ENCODE peak calls at places on chromosomes 13 and 19, in six cellular contexts. One of them, this sample, is unnamed.

GRCh38 chr13:22848539-22849052 is 332.2 kb upstream of the SGCG start:
- DNase-seq in pancreas: peak
- DNase-seq in uterus: no peak
- DNase-seq in T1000: no peak
- DNase-seq in naive B cell: no peak
- DNase-seq in CD8-positive, alpha-beta memory T cell: no peak
- DNase-seq in this sample: no peak

GRCh38 chr19:56258272-56258671 is 14.3 kb upstream of the EDDM13 start:
- DNase-seq in naive B cell: no peak
- DNase-seq in pancreas: no peak
- DNase-seq in T1000: no peak
- DNase-seq in CD8-positive, alpha-beta memory T cell: no peak
- DNase-seq in uterus: no peak
- DNase-seq in this sample: no peak

GRCh38 chr19:45528149-45528743 is 21.0 kb downstream of the VASP start:
- DNase-seq in uterus: no peak
- DNase-seq in CD8-positive, alpha-beta memory T cell: no peak
- DNase-seq in T1000: no peak
- DNase-seq in naive B cell: no peak
- DNase-seq in pancreas: peak
- DNase-seq in this sample: no peak

GRCh38 chr13:41327994-41328778 is 17.1 kb downstream of the NAA16 start:
- DNase-seq in pancreas: no peak
- DNase-seq in T1000: no peak
- DNase-seq in uterus: no peak
- DNase-seq in CD8-positive, alpha-beta memory T cell: no peak
- DNase-seq in naive B cell: no peak
- DNase-seq in this sample: no peak

GRCh38 chr19:6088677-6089063 is 21.6 kb downstream of the RFX2 start:
- DNase-seq in T1000: no peak
- DNase-seq in CD8-positive, alpha-beta memory T cell: no peak
- DNase-seq in pancreas: no peak
- DNase-seq in naive B cell: no peak
- DNase-seq in uterus: no peak
- DNase-seq in this sample: no peak

GRCh38 chr19:13804830-13805683 is 9.8 kb downstream of the ZSWIM4 start:
- DNase-seq in CD8-positive, alpha-beta memory T cell: no peak
- DNase-seq in T1000: no peak
- DNase-seq in pancreas: no peak
- DNase-seq in uterus: no peak
- DNase-seq in naive B cell: no peak
- DNase-seq in this sample: no peak

GRCh38 chr13:38346764-38347163 is 2.9 kb upstream of the UFM1 start:
- DNase-seq in uterus: no peak
- DNase-seq in T1000: no peak
- DNase-seq in pancreas: no peak
- DNase-seq in CD8-positive, alpha-beta memory T cell: no peak
- DNase-seq in naive B cell: no peak
- DNase-seq in this sample: no peak

GRCh38 chr19:1549332-1549945 is 18.7 kb downstream of the MEX3D start:
- DNase-seq in naive B cell: no peak
- DNase-seq in T1000: no peak
- DNase-seq in CD8-positive, alpha-beta memory T cell: no peak
- DNase-seq in uterus: no peak
- DNase-seq in pancreas: no peak
- DNase-seq in this sample: no peak

GRCh38 chr19:35098413-35099049 is 17.1 kb upstream of the FXYD3 start:
- DNase-seq in T1000: no peak
- DNase-seq in uterus: no peak
- DNase-seq in pancreas: peak
- DNase-seq in CD8-positive, alpha-beta memory T cell: no peak
- DNase-seq in naive B cell: no peak
- DNase-seq in this sample: no peak

GRCh38 chr13:30806784-30807183 is 71.4 kb downstream of the ALOX5AP start:
- DNase-seq in T1000: no peak
- DNase-seq in pancreas: no peak
- DNase-seq in uterus: no peak
- DNase-seq in naive B cell: no peak
- DNase-seq in CD8-positive, alpha-beta memory T cell: no peak
- DNase-seq in this sample: no peak

GRCh38 chr19:13689050-13689449 is 75.3 kb upstream of the MRI1 start:
- DNase-seq in T1000: no peak
- DNase-seq in CD8-positive, alpha-beta memory T cell: no peak
- DNase-seq in pancreas: no peak
- DNase-seq in naive B cell: no peak
- DNase-seq in uterus: no peak
- DNase-seq in this sample: no peak

GRCh38 chr19:4586691-4587090 is 27.2 kb upstream of the SEMA6B start:
- DNase-seq in uterus: no peak
- DNase-seq in T1000: no peak
- DNase-seq in naive B cell: no peak
- DNase-seq in CD8-positive, alpha-beta memory T cell: no peak
- DNase-seq in pancreas: no peak
- DNase-seq in this sample: no peak

GRCh38 chr13:74128171-74128767 is 5.9 kb downstream of the KLF12 start:
- DNase-seq in CD8-positive, alpha-beta memory T cell: no peak
- DNase-seq in uterus: no peak
- DNase-seq in pancreas: no peak
- DNase-seq in T1000: no peak
- DNase-seq in naive B cell: no peak
- DNase-seq in this sample: no peak

This sample was measured in left cardiac atrium.